ENCODE peak calls at places on chromosomes 5 and 9, in nine cellular contexts. One of them, this sample, is unnamed.

GRCh38 chr9:98536542-98537173 is 172.1 kb downstream of the GABBR2 start:
- DNase-seq in GM18507: peak; percentile 11
- DNase-seq in foreskin fibroblast: no peak
- DNase-seq in Caco-2: no peak
- DNase-seq in NCI-H2081: no peak
- DNase-seq in HEK293T: peak; percentile 26
- DNase-seq in stimulated activated CD8-positive, alpha-beta memory T cell treated with anti-CD3 and anti-CD28 coated beads, Interleukin-15, amount 100 ng/mL, for 1 hour: no peak
- DNase-seq in H7: peak; percentile 58
- DNase-seq in vagina: peak; percentile 58
- DNase-seq in this sample: no peak

GRCh38 chr5:66498791-66499207 is 97.4 kb upstream of the MAST4 start:
- DNase-seq in GM18507: no peak
- DNase-seq in foreskin fibroblast: no peak
- DNase-seq in Caco-2: no peak
- DNase-seq in NCI-H2081: no peak
- DNase-seq in HEK293T: no peak
- DNase-seq in stimulated activated CD8-positive, alpha-beta memory T cell treated with anti-CD3 and anti-CD28 coated beads, Interleukin-15, amount 100 ng/mL, for 1 hour: no peak
- DNase-seq in H7: peak; percentile 20
- DNase-seq in vagina: no peak
- DNase-seq in this sample: no peak

GRCh38 chr5:138981131-138981530 is 106.0 kb upstream of the LRRTM2 start:
- DNase-seq in GM18507: no peak
- DNase-seq in foreskin fibroblast: no peak
- DNase-seq in Caco-2: no peak
- DNase-seq in NCI-H2081: no peak
- DNase-seq in HEK293T: no peak
- DNase-seq in stimulated activated CD8-positive, alpha-beta memory T cell treated with anti-CD3 and anti-CD28 coated beads, Interleukin-15, amount 100 ng/mL, for 1 hour: no peak
- DNase-seq in H7: no peak
- DNase-seq in vagina: no peak
- DNase-seq in this sample: no peak

GRCh38 chr5:72347801-72348305 is 27.7 kb downstream of the PTCD2 start:
- DNase-seq in GM18507: no peak
- DNase-seq in foreskin fibroblast: peak; percentile 69
- DNase-seq in Caco-2: no peak
- DNase-seq in NCI-H2081: no peak
- DNase-seq in HEK293T: no peak
- DNase-seq in stimulated activated CD8-positive, alpha-beta memory T cell treated with anti-CD3 and anti-CD28 coated beads, Interleukin-15, amount 100 ng/mL, for 1 hour: no peak
- DNase-seq in H7: no peak
- DNase-seq in vagina: no peak
- DNase-seq in this sample: no peak

GRCh38 chr5:164224772-164225171 is 719.4 kb downstream of the MAT2B start:
- DNase-seq in GM18507: no peak
- DNase-seq in foreskin fibroblast: no peak
- DNase-seq in Caco-2: no peak
- DNase-seq in NCI-H2081: no peak
- DNase-seq in HEK293T: peak; percentile 16
- DNase-seq in stimulated activated CD8-positive, alpha-beta memory T cell treated with anti-CD3 and anti-CD28 coated beads, Interleukin-15, amount 100 ng/mL, for 1 hour: no peak
- DNase-seq in H7: no peak
- DNase-seq in vagina: no peak
- DNase-seq in this sample: no peak

GRCh38 chr5:110441035-110441434 is 285.4 kb downstream of the TMEM232 start:
- DNase-seq in GM18507: no peak
- DNase-seq in foreskin fibroblast: no peak
- DNase-seq in Caco-2: no peak
- DNase-seq in NCI-H2081: peak; percentile 5
- DNase-seq in HEK293T: peak; percentile 19
- DNase-seq in stimulated activated CD8-positive, alpha-beta memory T cell treated with anti-CD3 and anti-CD28 coated beads, Interleukin-15, amount 100 ng/mL, for 1 hour: no peak
- DNase-seq in H7: peak; percentile 10
- DNase-seq in vagina: no peak
- DNase-seq in this sample: peak; percentile 2

GRCh38 chr5:37723147-37723961 is 116.5 kb downstream of the GDNF start:
- DNase-seq in GM18507: no peak
- DNase-seq in foreskin fibroblast: no peak
- DNase-seq in Caco-2: peak; percentile 43
- DNase-seq in NCI-H2081: no peak
- DNase-seq in HEK293T: peak; percentile 52
- DNase-seq in stimulated activated CD8-positive, alpha-beta memory T cell treated with anti-CD3 and anti-CD28 coated beads, Interleukin-15, amount 100 ng/mL, for 1 hour: no peak
- DNase-seq in H7: peak; percentile 21
- DNase-seq in vagina: no peak
- DNase-seq in this sample: no peak

GRCh38 chr5:104998572-104998971 is 1436.0 kb upstream of the NUDT12 start:
- DNase-seq in GM18507: no peak
- DNase-seq in foreskin fibroblast: no peak
- DNase-seq in Caco-2: no peak
- DNase-seq in NCI-H2081: no peak
- DNase-seq in HEK293T: no peak
- DNase-seq in stimulated activated CD8-positive, alpha-beta memory T cell treated with anti-CD3 and anti-CD28 coated beads, Interleukin-15, amount 100 ng/mL, for 1 hour: no peak
- DNase-seq in H7: no peak
- DNase-seq in vagina: no peak
- DNase-seq in this sample: no peak

GRCh38 chr5:53679261-53679660 is 118.8 kb downstream of the NDUFS4 start:
- DNase-seq in GM18507: no peak
- DNase-seq in foreskin fibroblast: no peak
- DNase-seq in Caco-2: no peak
- DNase-seq in NCI-H2081: no peak
- DNase-seq in HEK293T: no peak
- DNase-seq in stimulated activated CD8-positive, alpha-beta memory T cell treated with anti-CD3 and anti-CD28 coated beads, Interleukin-15, amount 100 ng/mL, for 1 hour: no peak
- DNase-seq in H7: no peak
- DNase-seq in vagina: no peak
- DNase-seq in this sample: no peak

GRCh38 chr5:173530547-173530946 is 85.9 kb downstream of the BOD1 start:
- DNase-seq in GM18507: no peak
- DNase-seq in foreskin fibroblast: no peak
- DNase-seq in Caco-2: peak; percentile 65
- DNase-seq in NCI-H2081: no peak
- DNase-seq in HEK293T: peak; percentile 33
- DNase-seq in stimulated activated CD8-positive, alpha-beta memory T cell treated with anti-CD3 and anti-CD28 coated beads, Interleukin-15, amount 100 ng/mL, for 1 hour: no peak
- DNase-seq in H7: peak; percentile 69
- DNase-seq in vagina: no peak
- DNase-seq in this sample: no peak

This sample was measured in NCI-H1105 treated with DMSO at 0.1 percent for 48 hours.